ENCODE peak calls at places on chromosomes 7 and 10, in five cellular contexts. Q, S, Z, G and R are unnamed samples.

GRCh38 chr7:99099499-99100077 is 44.3 kb downstream of the SMURF1 start:
- DNase-seq in G (no peak), S (no peak), Q (no peak), Z (no peak), R (no peak)

GRCh38 chr7:146736446-146737190 is 620.0 kb downstream of the CNTNAP2 start:
- DNase-seq in Q (no peak), G (no peak), Z (no peak), S (no peak), R (no peak)

GRCh38 chr10:46223064-46223480 is 63.7 kb upstream of the ANTXRL start:
- DNase-seq in S (no peak), Z (no peak), Q (no peak), G (no peak), R (no peak)

GRCh38 chr7:27972272-27972671 is 208.3 kb downstream of the JAZF1 start:
- DNase-seq in Z (peak; percentile 31), G (no peak), S (no peak), Q (peak; percentile 4), R (no peak)

GRCh38 chr7:151351027-151351426 is 9.4 kb downstream of the NUB1 start:
- DNase-seq in Z (no peak), G (peak; percentile 34), Q (peak; percentile 15), S (no peak), R (peak; percentile 33)

GRCh38 chr10:45253183-45253914 is 62.1 kb downstream of the OR13A1 start:
- DNase-seq in Z (no peak), G (no peak), Q (no peak), S (no peak), R (no peak)

GRCh38 chr10:73995035-73995358 is 2.9 kb upstream of the VCL start:
- DNase-seq in G (no peak), Q (no peak), Z (no peak), S (no peak), R (no peak)

GRCh38 chr7:80520199-80520598 is 8.3 kb upstream of the GNAT3 start:
- DNase-seq in Z (no peak), G (no peak), S (peak; percentile 59), Q (no peak), R (no peak)

GRCh38 chr7:129989466-129989865 is 36.7 kb upstream of the UBE2H start:
- DNase-seq in G (no peak), Q (no peak), S (no peak), Z (no peak), R (no peak)

GRCh38 chr10:79321951-79322350 is 25.3 kb upstream of the PPIF start:
- DNase-seq in S (no peak), Q (no peak), Z (no peak), G (no peak), R (no peak)

GRCh38 chr7:123494193-123494796 is 40.1 kb downstream of the IQUB start:
- DNase-seq in G (no peak), Z (peak; percentile 25), S (peak; percentile 23), Q (no peak), R (no peak)

GRCh38 chr10:97531401-97531985 is 32.8 kb downstream of the UBTD1 start:
- DNase-seq in G (no peak), Q (no peak), S (no peak), Z (no peak), R (no peak)

GRCh38 chr7:139777304-139777890 is 401 bp downstream of the HIPK2 start:
- DNase-seq in Q (no peak), Z (peak; percentile 31), S (no peak), G (no peak), R (no peak)

GRCh38 chr7:12571691-12572090 is 1.2 kb downstream of the SCIN start:
- DNase-seq in Z (no peak), S (no peak), Q (no peak), G (no peak), R (no peak)

GRCh38 chr7:49020145-49020544 is 95.8 kb downstream of the CDC14C start:
- DNase-seq in Q (no peak), G (no peak), S (no peak), Z (no peak), R (no peak)

GRCh38 chr10:23197416-23197861 is 5.3 kb downstream of the PTF1A start:
- DNase-seq in Z (no peak), G (no peak), Q (no peak), S (no peak), R (no peak)

GRCh38 chr7:30717181-30717580 is 34.8 kb upstream of the INMT start:
- DNase-seq in Z (no peak), S (no peak), G (no peak), Q (no peak), R (no peak)

GRCh38 chr7:92735707-92736106 is 100.7 kb downstream of the CDK6 start:
- DNase-seq in S (no peak), Z (no peak), G (no peak), Q (no peak), R (no peak)

GRCh38 chr10:996031-996430 is 7.8 kb downstream of the GTPBP4 start:
- DNase-seq in Q (no peak), S (no peak), G (no peak), Z (no peak), R (no peak)